ENCODE peak calls at places on chromosomes 6 and 20, in eight cellular contexts. L, T, Y, B, W, A, C and K are unnamed samples.

GRCh38 chr20:37202267-37202943 is 23.1 kb upstream of the MROH8 start:
- DNase-seq in W (no peak), T (peak), B (peak), A (peak), C (no peak), Y (peak), L (no peak), K (peak)

GRCh38 chr20:25046736-25047666 is 10.9 kb downstream of the ACSS1 start:
- DNase-seq in W (no peak), T (peak), L (no peak), A (no peak), B (no peak), C (no peak), Y (no peak), K (no peak)

GRCh38 chr6:3575166-3575565 is 118.3 kb upstream of the SLC22A23 start:
- DNase-seq in A (no peak), Y (no peak), W (no peak), B (no peak), C (no peak), L (no peak), T (no peak), K (no peak)

GRCh38 chr6:106315765-106316375 is 9.7 kb downstream of the ATG5 start:
- DNase-seq in B (no peak), W (no peak), L (no peak), T (no peak), A (no peak), Y (no peak), C (no peak), K (no peak)

GRCh38 chr6:53544050-53544499 is 826 bp downstream of the GCLC start:
- DNase-seq in A (no peak), Y (no peak), L (no peak), W (peak), C (no peak), B (peak), T (no peak), K (no peak)

GRCh38 chr6:2481307-2481706 is 235.9 kb upstream of the GMDS start:
- DNase-seq in A (no peak), Y (no peak), L (no peak), W (no peak), C (no peak), B (no peak), T (no peak), K (no peak)

GRCh38 chr6:2797564-2798014 is 32.4 kb downstream of the WRNIP1 start:
- DNase-seq in T (no peak), W (no peak), Y (no peak), L (no peak), C (no peak), A (no peak), B (no peak), K (no peak)

GRCh38 chr20:17568972-17569471 is 853 bp upstream of the DSTN start:
- DNase-seq in B (peak), W (peak), L (peak), A (peak), C (no peak), T (peak), Y (peak), K (peak)

GRCh38 chr20:8756410-8756809 is 312.5 kb upstream of the PLCB4 start:
- DNase-seq in T (no peak), A (no peak), L (no peak), C (no peak), W (peak), Y (no peak), B (no peak), K (peak)

GRCh38 chr6:95614094-95614493 is 36.8 kb downstream of the MANEA start:
- DNase-seq in T (no peak), Y (no peak), L (no peak), W (no peak), C (no peak), A (no peak), B (no peak), K (no peak)

GRCh38 chr6:27247133-27247836 is at the start of gene PRSS16:
- DNase-seq in B (no peak), W (no peak), C (no peak), Y (no peak), A (no peak), L (no peak), T (no peak), K (no peak)

GRCh38 chr6:138594749-138595148 is 95.5 kb upstream of the NHSL1 start:
- DNase-seq in C (no peak), L (no peak), T (no peak), W (no peak), A (no peak), B (no peak), Y (no peak), K (no peak)

GRCh38 chr6:138593100-138593877 is 94.0 kb upstream of the NHSL1 start:
- DNase-seq in B (peak), L (no peak), W (peak), C (peak), T (peak), A (no peak), Y (peak), K (peak)

GRCh38 chr20:57991211-57991841 is 237.1 kb downstream of the ANKRD60 start:
- DNase-seq in A (no peak), W (peak), T (peak), Y (peak), L (no peak), C (no peak), B (no peak), K (peak)

GRCh38 chr20:44970243-44970757 is 4.0 kb downstream of the STK4 start:
- DNase-seq in A (no peak), C (no peak), Y (no peak), T (no peak), L (no peak), W (no peak), B (no peak), K (no peak)

GRCh38 chr6:83097204-83097603 is 29.7 kb downstream of the DOP1A start:
- DNase-seq in C (no peak), T (no peak), B (no peak), Y (no peak), W (no peak), A (no peak), L (no peak), K (no peak)

GRCh38 chr6:20444786-20445271 is 43.1 kb downstream of the E2F3 start:
- DNase-seq in B (no peak), Y (no peak), W (no peak), L (no peak), A (no peak), C (no peak), T (no peak), K (no peak)

GRCh38 chr6:112665114-112665513 is 318.0 kb downstream of the RFPL4B start:
- DNase-seq in L (no peak), Y (no peak), C (no peak), T (no peak), B (no peak), W (no peak), A (no peak), K (no peak)

GRCh38 chr6:7222197-7222596 is 90.8 kb downstream of the SSR1 start:
- DNase-seq in T (no peak), A (no peak), W (no peak), Y (no peak), C (no peak), L (no peak), B (no peak), K (no peak)

GRCh38 chr20:24837721-24838456 is 111.2 kb upstream of the CST7 start:
- DNase-seq in C (no peak), Y (no peak), T (no peak), B (no peak), A (no peak), W (no peak), L (no peak), K (no peak)

GRCh38 chr6:149233056-149233715 is 84.3 kb upstream of the TAB2 start:
- DNase-seq in C (peak), W (no peak), T (no peak), A (no peak), L (no peak), B (peak), Y (no peak), K (peak)

GRCh38 chr6:113182370-113183141 is 674.6 kb upstream of the MARCKS start:
- DNase-seq in B (no peak), Y (no peak), W (peak), L (peak), A (no peak), C (no peak), T (no peak), K (no peak)

GRCh38 chr6:87897581-87898147 is 150.0 kb upstream of the SPACA1 start:
- DNase-seq in W (no peak), Y (no peak), L (no peak), T (no peak), C (no peak), B (no peak), A (no peak), K (no peak)

GRCh38 chr6:20310185-20310584 is 91.5 kb upstream of the E2F3 start:
- DNase-seq in W (no peak), Y (no peak), C (no peak), L (no peak), B (no peak), A (no peak), T (no peak), K (no peak)

GRCh38 chr20:56986931-56987720 is 279.3 kb downstream of the BMP7 start:
- DNase-seq in Y (no peak), C (no peak), T (no peak), B (no peak), L (no peak), A (no peak), W (no peak), K (no peak)

GRCh38 chr6:26295691-26296555 is 69.1 kb upstream of the BTN3A2 start:
- DNase-seq in W (no peak), T (peak), B (peak), L (no peak), A (no peak), Y (no peak), C (no peak), K (peak)

GRCh38 chr6:143513410-143513809 is 1.9 kb upstream of the FUCA2 start:
- DNase-seq in W (no peak), Y (no peak), C (peak), A (no peak), T (peak), L (peak), B (peak), K (no peak)

GRCh38 chr20:32034581-32035397 is 17.3 kb upstream of the HCK start:
- DNase-seq in W (peak), Y (no peak), A (no peak), T (no peak), C (no peak), B (no peak), L (no peak), K (no peak)

GRCh38 chr6:4670824-4671409 is 105.3 kb upstream of the CDYL start:
- DNase-seq in Y (no peak), B (no peak), A (no peak), T (no peak), W (no peak), L (no peak), C (no peak), K (no peak)

GRCh38 chr6:31530659-31531058 is 1.9 kb downstream of the MCCD1 start:
- DNase-seq in W (no peak), C (no peak), L (no peak), B (no peak), A (no peak), Y (no peak), T (no peak), K (no peak)

GRCh38 chr6:113893866-113894265 is 36.7 kb downstream of the MARCKS start:
- DNase-seq in C (no peak), T (no peak), A (no peak), Y (no peak), W (no peak), B (no peak), L (no peak), K (no peak)

GRCh38 chr6:148709577-148709976 is 37.3 kb upstream of the UST start:
- DNase-seq in A (no peak), B (no peak), W (no peak), L (no peak), T (no peak), C (no peak), Y (no peak), K (no peak)

GRCh38 chr6:10028202-10028601 is 386.7 kb downstream of the TFAP2A start:
- DNase-seq in T (no peak), C (no peak), B (no peak), A (no peak), L (no peak), Y (no peak), W (no peak), K (no peak)

GRCh38 chr6:96212076-96212475 is 196.3 kb downstream of the FUT9 start:
- DNase-seq in A (no peak), C (no peak), W (no peak), L (no peak), T (no peak), B (no peak), Y (no peak), K (no peak)

GRCh38 chr6:137353842-137354397 is 134.7 kb upstream of the IFNGR1 start:
- DNase-seq in W (no peak), L (no peak), A (no peak), C (no peak), B (no peak), T (no peak), Y (no peak), K (no peak)

GRCh38 chr20:24470031-24470781 is 777 bp downstream of the SYNDIG1 start:
- DNase-seq in C (no peak), B (no peak), T (no peak), A (peak), W (peak), L (no peak), Y (peak), K (no peak)